ENCODE peak calls at places on chromosomes 16 and 17, in ten cellular contexts. V is CD4-positive, CD25-positive, alpha-beta regulatory T cell; A is osteoblast; U is SJSA1; B is tibial nerve; I is upper lobe of left lung; F is fibroblast of lung; Y is heart right ventricle; Z is psoas muscle; O is mammary epithelial cell. E is an unnamed sample. For H3K36me3, the result is how much of the 10 kb centered on the place peaks cover.

GRCh38 chr16:57998484-57998883 is 2.0 kb downstream of the ZNF319 start:
- DNase-seq in V (peak), A (peak), U (no peak), B (no peak), I (peak), F (peak), Y (peak), Z (no peak), O (peak), E (peak)

GRCh38 chr17:81481011-81481799 is 31.4 kb downstream of the ACTG1 start:
- DNase-seq in V (peak), A (peak), U (peak), B (peak), I (peak), F (peak), Y (peak), Z (peak), O (no peak), E (peak)

GRCh38 chr17:30472238-30472890 is 4.8 kb upstream of the GOSR1 start:
- DNase-seq in V (no peak), A (peak), U (no peak), B (no peak), I (no peak), F (no peak), Y (no peak), Z (no peak), O (peak), E (no peak)

GRCh38 chr16:17359778-17360177 is 111.0 kb downstream of the XYLT1 start:
- DNase-seq in V (no peak), A (peak), U (peak), B (no peak), I (no peak), F (no peak), Y (no peak), Z (no peak), O (peak), E (no peak)

GRCh38 chr16:50282955-50283631 is 16.7 kb downstream of the ADCY7 start:
- DNase-seq in V (no peak), A (peak), U (no peak), B (no peak), I (no peak), F (no peak), Y (peak), Z (no peak), O (no peak), E (no peak)

GRCh38 chr16:87946596-87947350 is 4.5 kb upstream of the BANP start:
- DNase-seq in V (no peak), A (no peak), U (no peak), B (no peak), I (no peak), F (no peak), Y (no peak), Z (no peak), O (no peak), E (no peak)

GRCh38 chr16:73365010-73365409 is 317.1 kb upstream of the ZFHX3 start:
- DNase-seq in V (no peak), A (no peak), U (no peak), B (no peak), I (peak), F (peak), Y (peak), Z (no peak), O (no peak), E (no peak)

GRCh38 chr17:35548213-35548810 is 10.8 kb upstream of the SLFN12L start:
- DNase-seq in V (no peak), A (no peak), U (no peak), B (no peak), I (no peak), F (no peak), Y (no peak), Z (no peak), O (no peak), E (no peak)

GRCh38 chr16:3793161-3793576 is 75.8 kb upstream of the TRAP1 start:
- DNase-seq in V (no peak), A (no peak), U (no peak), B (peak), I (no peak), F (peak), Y (no peak), Z (peak), O (no peak), E (peak)

GRCh38 chr16:2919511-2920255 is 8.0 kb downstream of the FLYWCH1 start:
- DNase-seq in V (peak), A (peak), U (peak), B (no peak), I (no peak), F (peak), Y (no peak), Z (peak), O (peak), E (peak)

GRCh38 chr17:39653662-39654331 is 11.4 kb upstream of the TCAP start:
- DNase-seq in V (peak), A (peak), U (peak), B (peak), I (no peak), F (peak), Y (peak), Z (peak), O (no peak), E (peak)

GRCh38 chr16:1706386-1707192 is 594 bp downstream of the MAPK8IP3 start:
- DNase-seq in V (peak), A (peak), U (no peak), B (no peak), I (peak), F (peak), Y (no peak), Z (no peak), O (no peak), E (peak)

GRCh38 chr17:64538508-64539120 is 31.8 kb downstream of the CEP95 start:
- DNase-seq in V (no peak), A (peak), U (no peak), B (no peak), I (no peak), F (peak), Y (no peak), Z (no peak), O (no peak), E (no peak)

GRCh38 chr17:59311051-59311468 is 20.4 kb upstream of the YPEL2 start:
- DNase-seq in V (peak), A (peak), U (peak), B (no peak), I (no peak), F (peak), Y (no peak), Z (no peak), O (peak), E (peak)

GRCh38 chr17:81371910-81372760 is 23.1 kb upstream of the BAHCC1 start:
- DNase-seq in V (no peak), A (peak), U (no peak), B (no peak), I (peak), F (peak), Y (peak), Z (peak), O (no peak), E (peak)

GRCh38 chr17:65690626-65691310 is 129.3 kb upstream of the AXIN2 start:
- DNase-seq in V (no peak), A (no peak), U (no peak), B (no peak), I (no peak), F (no peak), Y (no peak), Z (no peak), O (no peak), E (no peak)

GRCh38 chr17:60231234-60231633 is 81.5 kb downstream of the CA4 start:
- DNase-seq in V (no peak), A (peak), U (peak), B (no peak), I (no peak), F (peak), Y (no peak), Z (no peak), O (peak), E (peak)

GRCh38 chr16:4760221-4760910 is 6.6 kb downstream of the ZNF500 start:
- DNase-seq in V (no peak), A (peak), U (no peak), B (no peak), I (peak), F (no peak), Y (no peak), Z (no peak), O (no peak), E (no peak)

GRCh38 chr17:50396261-50397110 is 837 bp downstream of the LRRC59 start:
- DNase-seq in V (no peak), A (peak), U (peak), B (no peak), I (no peak), F (peak), Y (no peak), Z (peak), O (peak), E (peak)

GRCh38 chr16:29674188-29674587 is 4.8 kb upstream of the QPRT start:
- DNase-seq in V (no peak), A (no peak), U (no peak), B (no peak), I (no peak), F (peak), Y (peak), Z (peak), O (no peak), E (no peak)

GRCh38 chr16:28264656-28265055 is 27.7 kb upstream of the SBK1 start:
- DNase-seq in V (no peak), A (no peak), U (no peak), B (no peak), I (no peak), F (no peak), Y (no peak), Z (peak), O (peak), E (peak)

GRCh38 chr16:84836234-84836647 is 16.5 kb downstream of the CRISPLD2 start:
- DNase-seq in V (no peak), A (peak), U (peak), B (peak), I (peak), F (peak), Y (peak), Z (peak), O (peak), E (peak)

GRCh38 chr16:55294947-55295346 is 29.1 kb upstream of the IRX6 start:
- DNase-seq in V (no peak), A (no peak), U (no peak), B (no peak), I (no peak), F (no peak), Y (peak), Z (peak), O (peak), E (no peak)

GRCh38 chr17:76556759-76557367 is 17.0 kb downstream of the PRCD start:
- DNase-seq in V (peak), A (peak), U (no peak), B (no peak), I (peak), F (peak), Y (no peak), Z (no peak), O (peak), E (peak)

GRCh38 chr16:74064120-74064735 is 232.4 kb upstream of the PSMD7 start:
- DNase-seq in V (no peak), A (no peak), U (peak), B (no peak), I (no peak), F (peak), Y (no peak), Z (no peak), O (no peak), E (no peak)

GRCh38 chr17:19306160-19307111 is 56.1 kb downstream of the B9D1 start:
- DNase-seq in V (peak), A (no peak), U (no peak), B (no peak), I (no peak), F (no peak), Y (no peak), Z (no peak), O (no peak), E (no peak)

GRCh38 chr16:83959621-83960434 is 6.8 kb downstream of the OSGIN1 start:
- DNase-seq in V (no peak), A (peak), U (no peak), B (no peak), I (no peak), F (no peak), Y (peak), Z (no peak), O (no peak), E (no peak)

GRCh38 chr17:49516190-49516589 is 21.1 kb downstream of the NGFR start:
- DNase-seq in V (no peak), A (peak), U (peak), B (no peak), I (no peak), F (no peak), Y (no peak), Z (no peak), O (no peak), E (peak)

GRCh38 chr17:5123343-5124124 is 7.7 kb downstream of the USP6 start:
- DNase-seq in V (no peak), A (no peak), U (no peak), B (no peak), I (peak), F (no peak), Y (no peak), Z (no peak), O (no peak), E (no peak)
- H3K4me3 ChIP-seq in V (no peak), A (no peak), U (no peak), B (no peak), I (peak), F (no peak), Y (peak), Z (peak), O (no peak), E (peak)

GRCh38 chr17:9125722-9126121 is 104.4 kb downstream of the NTN1 start:
- DNase-seq in V (no peak), A (no peak), U (no peak), B (no peak), I (no peak), F (no peak), Y (no peak), Z (no peak), O (no peak), E (no peak)

GRCh38 chr17:9121186-9121820 is 100.0 kb downstream of the NTN1 start:
- DNase-seq in V (no peak), A (no peak), U (no peak), B (no peak), I (no peak), F (no peak), Y (no peak), Z (no peak), O (no peak), E (no peak)

GRCh38 chr17:9120471-9120870 is 99.2 kb downstream of the NTN1 start:
- DNase-seq in V (no peak), A (peak), U (no peak), B (no peak), I (no peak), F (no peak), Y (no peak), Z (no peak), O (no peak), E (peak)

GRCh38 chr17:9124554-9124935 is 103.2 kb downstream of the NTN1 start:
- DNase-seq in V (no peak), A (peak), U (no peak), B (no peak), I (no peak), F (no peak), Y (no peak), Z (no peak), O (no peak), E (no peak)

GRCh38 chr17:9123594-9124553 is 102.6 kb downstream of the NTN1 start:
- DNase-seq in V (no peak), A (peak), U (peak), B (no peak), I (no peak), F (no peak), Y (no peak), Z (no peak), O (no peak), E (no peak)
- H3K36me3 ChIP-seq in V (under half), A (under half), U (under half), B (under half), I (under half), F (under half), Y (under half), Z (under half), O (under half), E (under half)

DNA sequence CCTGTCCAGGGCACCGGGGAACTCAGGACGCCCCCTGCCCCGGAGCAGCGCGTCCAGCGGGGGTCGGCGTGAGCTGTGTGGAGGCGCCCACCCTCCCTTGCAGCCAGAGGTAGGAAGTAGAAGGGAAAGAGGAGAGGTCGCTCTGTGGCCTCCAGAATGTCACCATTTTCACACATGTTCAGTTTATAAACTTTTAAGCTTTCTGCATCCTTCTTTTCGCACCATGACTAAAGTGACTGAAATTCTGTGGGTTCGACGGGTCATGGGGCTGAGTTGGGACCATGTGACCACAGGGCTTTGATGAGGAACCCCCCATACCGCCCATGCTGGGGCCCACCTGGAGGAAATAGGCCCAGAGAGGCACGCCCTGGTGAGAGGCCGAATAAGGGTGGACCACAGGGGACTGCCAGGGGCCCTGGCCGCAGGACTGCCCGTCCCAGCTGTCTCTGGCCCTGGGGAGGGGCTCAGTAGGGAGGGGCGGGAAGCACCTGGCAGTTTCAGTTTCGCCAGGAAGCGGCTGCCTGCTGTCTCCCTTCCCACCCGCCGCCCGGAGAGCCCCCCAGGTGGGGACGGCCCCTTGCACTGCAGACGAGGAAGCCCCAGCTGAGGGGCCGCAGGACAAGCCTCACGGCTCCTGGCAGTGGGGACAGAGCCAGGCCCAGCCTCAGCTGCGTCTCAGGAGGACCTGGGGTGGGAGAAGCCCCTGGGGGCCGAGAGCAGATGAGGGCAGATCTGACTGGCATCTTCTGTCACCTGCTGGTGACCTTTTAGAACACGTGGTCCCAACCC is 9.0 kb downstream of the CBFA2T3 start:
- DNase-seq in V (no peak), A (no peak), U (no peak), B (no peak), I (peak), F (no peak), Y (peak), Z (peak), O (no peak), E (peak)
- H3K4me3 ChIP-seq in V (peak), A (no peak), U (no peak), B (no peak), I (no peak), F (no peak), Y (no peak), Z (no peak), O (no peak), E (no peak)

GRCh38 chr16:70544548-70544947 is 20.9 kb downstream of the SF3B3 start:
- DNase-seq in V (no peak), A (no peak), U (no peak), B (no peak), I (no peak), F (no peak), Y (no peak), Z (no peak), O (no peak), E (no peak)
- H3K36me3 ChIP-seq in V (half or more), A (half or more), U (half or more), B (half or more), I (half or more), F (under half), Y (half or more), Z (half or more), O (half or more), E (half or more)

DNA sequence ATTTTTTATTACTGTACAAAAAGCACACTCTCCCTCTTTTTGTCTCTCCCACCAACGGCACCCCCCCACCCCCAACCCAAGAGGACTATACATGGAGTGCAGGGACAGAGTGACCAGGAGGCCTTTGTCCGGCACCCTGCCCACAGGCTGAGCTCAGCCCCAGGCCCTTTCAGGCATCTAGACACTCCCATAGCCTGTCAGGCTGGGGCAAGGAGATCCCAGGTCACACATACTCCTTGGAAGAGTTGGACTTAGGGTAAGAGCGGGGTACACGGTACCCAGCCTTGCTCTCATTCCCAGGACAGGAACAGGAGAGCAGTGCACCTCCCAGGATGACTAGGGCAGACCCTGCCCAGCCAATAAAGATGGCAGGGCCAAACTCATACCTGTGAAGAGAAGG is 2.1 kb downstream of the CLDN7 start:
- DNase-seq in V (no peak), A (peak), U (no peak), B (no peak), I (no peak), F (no peak), Y (no peak), Z (no peak), O (no peak), E (peak)
- H3K4me3 ChIP-seq in V (no peak), A (no peak), U (no peak), B (no peak), I (peak), F (no peak), Y (no peak), Z (no peak), O (no peak), E (no peak)

DNA sequence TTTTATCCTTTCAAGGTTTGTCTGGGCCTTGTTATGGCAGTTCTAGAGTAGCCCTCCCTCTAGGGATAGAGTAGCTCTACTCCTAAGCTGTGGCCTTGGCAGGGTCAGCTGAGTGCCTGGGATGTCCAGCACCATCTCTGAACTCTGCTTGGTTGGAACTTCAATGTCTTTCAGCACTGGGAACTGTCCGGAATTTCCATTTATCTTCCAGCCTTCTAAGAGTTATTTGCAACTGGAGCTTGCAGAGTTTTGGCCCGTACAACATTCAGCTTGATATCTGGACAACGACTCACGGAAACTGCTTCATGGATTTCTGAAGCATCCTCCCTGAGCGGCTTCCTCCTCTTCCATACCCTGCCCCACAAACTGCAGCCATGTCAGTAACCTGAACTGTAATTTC is 22.9 kb downstream of the MMD start:
- DNase-seq in V (no peak), A (no peak), U (no peak), B (no peak), I (no peak), F (no peak), Y (no peak), Z (no peak), O (no peak), E (no peak)
- H3K36me3 ChIP-seq in V (under half), A (under half), U (under half), B (under half), I (under half), F (under half), Y (half or more), Z (under half), O (under half), E (under half)

GRCh38 chr17:3954086-3954485 is 10.2 kb downstream of the ATP2A3 start:
- DNase-seq in V (no peak), A (no peak), U (no peak), B (no peak), I (no peak), F (no peak), Y (no peak), Z (no peak), O (no peak), E (no peak)

GRCh38 chr17:3952186-3952585 is 12.1 kb downstream of the ATP2A3 start:
- DNase-seq in V (no peak), A (no peak), U (no peak), B (no peak), I (no peak), F (no peak), Y (no peak), Z (no peak), O (no peak), E (no peak)

GRCh38 chr17:3954921-3955320 is 9.3 kb downstream of the ATP2A3 start:
- DNase-seq in V (no peak), A (no peak), U (no peak), B (no peak), I (no peak), F (no peak), Y (no peak), Z (no peak), O (no peak), E (peak)

GRCh38 chr17:3955373-3955978 is 8.8 kb downstream of the ATP2A3 start:
- DNase-seq in V (no peak), A (no peak), U (no peak), B (no peak), I (no peak), F (no peak), Y (no peak), Z (no peak), O (no peak), E (peak)

GRCh38 chr17:3953542-3953941 is 10.7 kb downstream of the ATP2A3 start:
- DNase-seq in V (no peak), A (peak), U (no peak), B (no peak), I (no peak), F (no peak), Y (no peak), Z (no peak), O (no peak), E (no peak)
- H3K4me3 ChIP-seq in V (no peak), A (no peak), U (no peak), B (no peak), I (no peak), F (no peak), Y (no peak), Z (no peak), O (no peak), E (no peak)